ENCODE peak calls at places on chromosomes 2 and 18, in five cellular contexts. One of them, this sample, is unnamed.

GRCh38 chr18:23735021-23735464 is 45.8 kb downstream of the LAMA3 start:
- DNase-seq in HCT116: no peak
- DNase-seq in H1: no peak
- DNase-seq in K562: no peak
- DNase-seq in SK-N-SH: no peak
- DNase-seq in this sample: no peak

GRCh38 chr2:219475697-219476604 is 22.7 kb upstream of the GMPPA start:
- DNase-seq in HCT116: no peak
- DNase-seq in H1: no peak
- DNase-seq in K562: peak; percentile 84
- DNase-seq in SK-N-SH: peak; percentile 94
- DNase-seq in this sample: peak; percentile 47

GRCh38 chr2:196242131-196242620 is 70.8 kb upstream of the STK17B start:
- DNase-seq in HCT116: no peak
- DNase-seq in H1: no peak
- DNase-seq in K562: no peak
- DNase-seq in SK-N-SH: no peak
- DNase-seq in this sample: no peak

GRCh38 chr2:31238906-31239841 is 5.2 kb downstream of the EHD3 start:
- DNase-seq in HCT116: no peak
- DNase-seq in H1: no peak
- DNase-seq in K562: no peak
- DNase-seq in SK-N-SH: no peak
- DNase-seq in this sample: no peak

GRCh38 chr2:15293262-15293937 is 267.7 kb downstream of the NBAS start:
- DNase-seq in HCT116: no peak
- DNase-seq in H1: no peak
- DNase-seq in K562: no peak
- DNase-seq in SK-N-SH: no peak
- DNase-seq in this sample: no peak

GRCh38 chr2:234363011-234363487 is 133.8 kb downstream of the ARL4C start:
- DNase-seq in HCT116: peak; percentile 98
- DNase-seq in H1: peak; percentile 78
- DNase-seq in K562: no peak
- DNase-seq in SK-N-SH: no peak
- DNase-seq in this sample: peak; percentile 70

GRCh38 chr18:62771494-62771893 is 56.2 kb downstream of the PHLPP1 start:
- DNase-seq in HCT116: no peak
- DNase-seq in H1: no peak
- DNase-seq in K562: no peak
- DNase-seq in SK-N-SH: no peak
- DNase-seq in this sample: no peak

GRCh38 chr2:135258193-135258592 is 206.1 kb downstream of the RAB3GAP1 start:
- DNase-seq in HCT116: no peak
- DNase-seq in H1: no peak
- DNase-seq in K562: no peak
- DNase-seq in SK-N-SH: no peak
- DNase-seq in this sample: no peak

GRCh38 chr18:57397440-57397839 is 37.7 kb upstream of the ONECUT2 start:
- DNase-seq in HCT116: peak; percentile 2
- DNase-seq in H1: no peak
- DNase-seq in K562: no peak
- DNase-seq in SK-N-SH: no peak
- DNase-seq in this sample: no peak

GRCh38 chr18:31046916-31047315 is 4.4 kb upstream of the DSC3 start:
- DNase-seq in HCT116: no peak
- DNase-seq in H1: no peak
- DNase-seq in K562: no peak
- DNase-seq in SK-N-SH: no peak
- DNase-seq in this sample: no peak

GRCh38 chr2:51153236-51153635 is 121.3 kb upstream of the NRXN1 start:
- DNase-seq in HCT116: no peak
- DNase-seq in H1: no peak
- DNase-seq in K562: no peak
- DNase-seq in SK-N-SH: no peak
- DNase-seq in this sample: no peak

GRCh38 chr2:221388891-221389290 is 183.2 kb downstream of the EPHA4 start:
- DNase-seq in HCT116: no peak
- DNase-seq in H1: no peak
- DNase-seq in K562: no peak
- DNase-seq in SK-N-SH: no peak
- DNase-seq in this sample: no peak

GRCh38 chr2:75808793-75809535 is 98.2 kb upstream of the GCFC2 start:
- DNase-seq in HCT116: no peak
- DNase-seq in H1: no peak
- DNase-seq in K562: no peak
- DNase-seq in SK-N-SH: no peak
- DNase-seq in this sample: peak; percentile 20

GRCh38 chr18:10142496-10143160 is 228.8 kb downstream of the VAPA start:
- DNase-seq in HCT116: no peak
- DNase-seq in H1: no peak
- DNase-seq in K562: no peak
- DNase-seq in SK-N-SH: no peak
- DNase-seq in this sample: no peak

GRCh38 chr2:24926602-24927252 is 6.7 kb upstream of the ADCY3 start:
- DNase-seq in HCT116: no peak
- DNase-seq in H1: no peak
- DNase-seq in K562: no peak
- DNase-seq in SK-N-SH: no peak
- DNase-seq in this sample: no peak

GRCh38 chr2:127128508-127128907 is 21.6 kb upstream of the BIN1 start:
- DNase-seq in HCT116: peak; percentile 77
- DNase-seq in H1: no peak
- DNase-seq in K562: no peak
- DNase-seq in SK-N-SH: peak; percentile 74
- DNase-seq in this sample: peak; percentile 54

GRCh38 chr2:181404472-181404871 is 52.7 kb upstream of the ITGA4 start:
- DNase-seq in HCT116: no peak
- DNase-seq in H1: no peak
- DNase-seq in K562: no peak
- DNase-seq in SK-N-SH: no peak
- DNase-seq in this sample: no peak

GRCh38 chr18:28212060-28212459 is 35.1 kb upstream of the CDH2 start:
- DNase-seq in HCT116: no peak
- DNase-seq in H1: no peak
- DNase-seq in K562: no peak
- DNase-seq in SK-N-SH: no peak
- DNase-seq in this sample: no peak

GRCh38 chr2:127768775-127769479 is 42.0 kb downstream of the WDR33 start:
- DNase-seq in HCT116: no peak
- DNase-seq in H1: no peak
- DNase-seq in K562: no peak
- DNase-seq in SK-N-SH: no peak
- DNase-seq in this sample: no peak

GRCh38 chr2:218033208-218033589 is 30.4 kb upstream of the TNS1 start:
- DNase-seq in HCT116: no peak
- DNase-seq in H1: no peak
- DNase-seq in K562: no peak
- DNase-seq in SK-N-SH: no peak
- DNase-seq in this sample: no peak

GRCh38 chr2:44215827-44216226 is 47.2 kb downstream of the PPM1B start:
- DNase-seq in HCT116: no peak
- DNase-seq in H1: no peak
- DNase-seq in K562: no peak
- DNase-seq in SK-N-SH: no peak
- DNase-seq in this sample: no peak

GRCh38 chr2:177551989-177552413 is 159.4 kb downstream of the AGPS start:
- DNase-seq in HCT116: no peak
- DNase-seq in H1: no peak
- DNase-seq in K562: peak; percentile 23
- DNase-seq in SK-N-SH: peak; percentile 64
- DNase-seq in this sample: peak; percentile 23

GRCh38 chr2:232459419-232460035 is 3.6 kb downstream of the ALPI start:
- DNase-seq in HCT116: no peak
- DNase-seq in H1: no peak
- DNase-seq in K562: no peak
- DNase-seq in SK-N-SH: no peak
- DNase-seq in this sample: no peak

GRCh38 chr2:69997296-69998184 is 36.1 kb upstream of the ASPRV1 start:
- DNase-seq in HCT116: peak; percentile 57
- DNase-seq in H1: no peak
- DNase-seq in K562: peak; percentile 69
- DNase-seq in SK-N-SH: no peak
- DNase-seq in this sample: no peak

GRCh38 chr2:191436368-191437055 is 191.3 kb downstream of the MYO1B start:
- DNase-seq in HCT116: no peak
- DNase-seq in H1: no peak
- DNase-seq in K562: no peak
- DNase-seq in SK-N-SH: peak; percentile 12
- DNase-seq in this sample: no peak

GRCh38 chr2:121666042-121666441 is 16.8 kb upstream of the CLASP1 start:
- DNase-seq in HCT116: no peak
- DNase-seq in H1: no peak
- DNase-seq in K562: no peak
- DNase-seq in SK-N-SH: no peak
- DNase-seq in this sample: no peak

GRCh38 chr2:195563857-195564512 is 93.0 kb upstream of the SLC39A10 start:
- DNase-seq in HCT116: no peak
- DNase-seq in H1: no peak
- DNase-seq in K562: no peak
- DNase-seq in SK-N-SH: no peak
- DNase-seq in this sample: no peak

GRCh38 chr2:10009811-10010781 is 33.3 kb upstream of the KLF11 start:
- DNase-seq in HCT116: no peak
- DNase-seq in H1: no peak
- DNase-seq in K562: no peak
- DNase-seq in SK-N-SH: peak; percentile 70
- DNase-seq in this sample: no peak

GRCh38 chr18:63130176-63130575 is 189.4 kb downstream of the BCL2 start:
- DNase-seq in HCT116: no peak
- DNase-seq in H1: no peak
- DNase-seq in K562: no peak
- DNase-seq in SK-N-SH: no peak
- DNase-seq in this sample: no peak

GRCh38 chr2:126786765-126787164 is 111.9 kb upstream of the TEX51 start:
- DNase-seq in HCT116: no peak
- DNase-seq in H1: no peak
- DNase-seq in K562: no peak
- DNase-seq in SK-N-SH: no peak
- DNase-seq in this sample: no peak

GRCh38 chr2:233708942-233709341 is 3.8 kb upstream of the UGT1A5 start:
- DNase-seq in HCT116: no peak
- DNase-seq in H1: no peak
- DNase-seq in K562: peak; percentile 25
- DNase-seq in SK-N-SH: no peak
- DNase-seq in this sample: no peak

GRCh38 chr2:85255813-85256581 is 71.8 kb downstream of the TGOLN2 start:
- DNase-seq in HCT116: no peak
- DNase-seq in H1: no peak
- DNase-seq in K562: no peak
- DNase-seq in SK-N-SH: peak; percentile 50
- DNase-seq in this sample: peak; percentile 90
- TF ChIP-seq JUND in HCT116: no peak
- TF ChIP-seq JUND in H1: peak; percentile 58
- TF ChIP-seq JUND in K562: no peak
- TF ChIP-seq JUND in SK-N-SH: no peak
- TF ChIP-seq JUND in this sample: no peak

GRCh38 chr18:78319934-78320333 is 659.7 kb upstream of the SALL3 start:
- DNase-seq in HCT116: no peak
- DNase-seq in H1: no peak
- DNase-seq in K562: no peak
- DNase-seq in SK-N-SH: no peak
- DNase-seq in this sample: no peak

GRCh38 chr18:78327643-78328042 is 652.0 kb upstream of the SALL3 start:
- DNase-seq in HCT116: no peak
- DNase-seq in H1: no peak
- DNase-seq in K562: no peak
- DNase-seq in SK-N-SH: no peak
- DNase-seq in this sample: no peak

GRCh38 chr18:78321402-78321801 is 658.2 kb upstream of the SALL3 start:
- DNase-seq in HCT116: no peak
- DNase-seq in H1: no peak
- DNase-seq in K562: no peak
- DNase-seq in SK-N-SH: no peak
- DNase-seq in this sample: no peak

GRCh38 chr18:78319264-78319663 is 660.4 kb upstream of the SALL3 start:
- DNase-seq in HCT116: no peak
- DNase-seq in H1: no peak
- DNase-seq in K562: no peak
- DNase-seq in SK-N-SH: no peak
- DNase-seq in this sample: no peak

DNA sequence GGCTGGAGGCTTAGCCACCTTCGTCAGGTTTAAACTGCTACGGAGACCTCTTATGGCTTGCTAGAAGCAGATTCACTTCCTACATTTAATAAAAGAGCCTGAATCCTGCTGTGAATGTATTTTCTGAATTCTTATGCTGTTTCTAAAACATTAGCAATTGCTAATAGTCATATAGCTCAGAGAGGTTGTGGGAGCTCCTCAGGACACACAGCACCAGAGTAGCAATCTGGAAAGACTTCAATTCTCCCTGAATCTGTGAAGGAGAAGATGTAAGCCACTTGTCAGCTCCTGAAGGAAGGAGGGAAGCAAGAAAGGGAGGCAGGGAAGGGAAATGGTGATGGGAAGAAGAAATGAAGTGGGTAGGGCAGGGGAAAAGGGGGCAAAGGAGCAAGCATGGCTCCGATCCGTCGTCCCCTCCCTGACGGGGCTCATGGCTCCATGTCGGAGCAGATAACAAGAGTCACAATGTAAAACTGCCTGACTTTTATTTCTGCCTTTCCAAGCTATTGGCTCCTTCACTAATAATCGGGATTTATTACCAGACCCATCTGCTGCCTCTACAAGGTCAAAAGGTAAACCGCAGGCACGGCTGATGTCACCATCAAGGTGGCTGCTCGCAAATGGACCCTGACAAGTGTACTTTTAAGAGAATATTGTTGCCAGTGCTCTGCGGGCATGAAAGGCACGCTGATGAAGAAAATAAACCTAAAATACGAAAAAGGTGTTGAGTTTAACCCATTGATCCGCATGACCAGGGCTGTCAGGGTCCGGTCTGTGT is 656.0 kb upstream of the SALL3 start:
- DNase-seq in HCT116: no peak
- DNase-seq in H1: no peak
- DNase-seq in K562: no peak
- DNase-seq in SK-N-SH: no peak
- DNase-seq in this sample: no peak
- TF ChIP-seq JUND in HCT116: no peak
- TF ChIP-seq JUND in H1: no peak
- TF ChIP-seq JUND in K562: no peak
- TF ChIP-seq JUND in SK-N-SH: no peak
- TF ChIP-seq JUND in this sample: no peak

GRCh38 chr2:8692783-8693768 is 11.2 kb downstream of the ID2 start:
- DNase-seq in HCT116: no peak
- DNase-seq in H1: no peak
- DNase-seq in K562: peak; percentile 70
- DNase-seq in SK-N-SH: peak; percentile 86
- DNase-seq in this sample: peak; percentile 42
- TF ChIP-seq JUND in HCT116: no peak
- TF ChIP-seq JUND in H1: no peak
- TF ChIP-seq JUND in K562: no peak
- TF ChIP-seq JUND in SK-N-SH: no peak
- TF ChIP-seq JUND in this sample: no peak

DNA sequence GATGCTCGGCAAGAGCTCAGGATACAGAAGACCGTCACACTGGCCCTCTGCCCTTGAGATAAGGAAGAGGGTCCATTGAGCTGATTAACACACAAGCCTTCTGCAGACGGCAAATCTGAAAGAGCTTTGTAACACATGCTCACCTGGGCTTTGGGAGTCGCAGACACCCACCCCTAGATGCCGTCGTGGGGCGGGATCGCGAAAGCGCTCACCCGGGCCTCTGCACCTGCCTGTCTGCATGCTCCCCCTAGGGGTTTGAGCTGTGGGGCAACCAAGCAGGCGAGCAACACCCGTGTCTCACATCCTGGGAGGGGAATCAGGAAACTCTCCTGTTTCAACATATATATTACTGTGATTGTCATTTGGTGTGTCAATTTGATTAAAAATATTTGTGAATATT is 99.8 kb upstream of the KCNH7 start:
- DNase-seq in HCT116: no peak
- DNase-seq in H1: peak; percentile 10
- DNase-seq in K562: no peak
- DNase-seq in SK-N-SH: no peak
- DNase-seq in this sample: no peak
- TF ChIP-seq JUND in HCT116: no peak
- TF ChIP-seq JUND in H1: no peak
- TF ChIP-seq JUND in K562: no peak
- TF ChIP-seq JUND in SK-N-SH: no peak
- TF ChIP-seq JUND in this sample: no peak